ENCODE peak calls at places on chromosomes 5 and 9, in ten cellular contexts. Q is stimulated activated CD4-positive, alpha-beta T cell treated with anti-CD3 and anti-CD28 coated beads, Interleukin-2, amount 100 ng/mL, for 48 hours; X is substantia nigra; F is NAMALWA; K is osteoblast; M is heart left ventricle; B is activated CD8-positive, alpha-beta memory T cell treated with anti-CD3 and anti-CD28 coated beads, Interleukin-2, amount 50 U/mL, for 48 hours; P is KBM-7; D is cardiac fibroblast; R is endothelial cell of umbilical vein. O is an unnamed sample.

GRCh38 chr9:79080536-79080935 is 491.2 kb upstream of the TLE4 start:
- DNase-seq in Q (no peak), X (no peak), F (no peak), K (no peak), M (no peak), B (no peak), P (no peak), D (no peak), R (no peak), O (no peak)

GRCh38 chr5:23007226-23007625 is 154.1 kb upstream of the CDH12 start:
- DNase-seq in Q (no peak), X (no peak), F (no peak), K (no peak), M (no peak), B (no peak), P (no peak), D (no peak), R (no peak), O (no peak)

GRCh38 chr9:27430754-27431540 is 93.1 kb upstream of the IFNK start:
- DNase-seq in Q (no peak), X (no peak), F (no peak), K (no peak), M (no peak), B (no peak), P (no peak), D (no peak), R (no peak), O (no peak)

GRCh38 chr5:173010021-173010420 is 26.4 kb downstream of the ATP6V0E1 start:
- DNase-seq in Q (no peak), X (no peak), F (no peak), K (no peak), M (no peak), B (peak; percentile 56), P (no peak), D (no peak), R (peak; percentile 31), O (no peak)

GRCh38 chr9:5764130-5764868 is 68.6 kb downstream of the ERMP1 start:
- DNase-seq in Q (no peak), X (no peak), F (no peak), K (no peak), M (no peak), B (no peak), P (no peak), D (no peak), R (no peak), O (no peak)

GRCh38 chr9:135029871-135030710 is 57.4 kb upstream of the OLFM1 start:
- DNase-seq in Q (no peak), X (no peak), F (no peak), K (peak; percentile 46), M (no peak), B (no peak), P (no peak), D (no peak), R (no peak), O (no peak)

GRCh38 chr5:170565077-170565476 is 61.3 kb downstream of the KCNIP1 start:
- DNase-seq in Q (no peak), X (peak; percentile 36), F (no peak), K (no peak), M (no peak), B (no peak), P (no peak), D (no peak), R (no peak), O (peak; percentile 87)

GRCh38 chr5:77845273-77845646 is 69.1 kb upstream of the TBCA start:
- DNase-seq in Q (no peak), X (no peak), F (no peak), K (no peak), M (no peak), B (no peak), P (no peak), D (no peak), R (no peak), O (no peak)

GRCh38 chr5:139064613-139065012 is 133.6 kb downstream of the SIL1 start:
- DNase-seq in Q (no peak), X (no peak), F (no peak), K (no peak), M (no peak), B (no peak), P (no peak), D (no peak), R (no peak), O (no peak)

GRCh38 chr9:15824310-15824709 is 271.5 kb downstream of the CCDC171 start:
- DNase-seq in Q (no peak), X (no peak), F (peak; percentile 44), K (no peak), M (no peak), B (no peak), P (no peak), D (peak; percentile 28), R (peak; percentile 23), O (no peak)

GRCh38 chr9:734831-735511 is 106.5 kb upstream of the DMRT1 start:
- DNase-seq in Q (no peak), X (peak; percentile 19), F (no peak), K (peak; percentile 87), M (peak; percentile 46), B (no peak), P (no peak), D (peak; percentile 97), R (peak; percentile 98), O (peak; percentile 73)

GRCh38 chr5:114305402-114306207 is 56.3 kb upstream of the KCNN2 start:
- DNase-seq in Q (no peak), X (no peak), F (peak; percentile 47), K (peak; percentile 19), M (no peak), B (no peak), P (peak; percentile 18), D (peak; percentile 52), R (peak; percentile 41), O (no peak)

GRCh38 chr5:53537711-53538110 is 22.7 kb upstream of the NDUFS4 start:
- DNase-seq in Q (no peak), X (no peak), F (no peak), K (no peak), M (no peak), B (no peak), P (no peak), D (peak; percentile 17), R (no peak), O (no peak)

GRCh38 chr5:90853759-90854515 is 295.3 kb downstream of the ADGRV1 start:
- DNase-seq in Q (no peak), X (no peak), F (no peak), K (no peak), M (no peak), B (no peak), P (peak; percentile 21), D (no peak), R (peak; percentile 74), O (no peak)

GRCh38 chr5:72301557-72301956 is 18.5 kb downstream of the MRPS27 start:
- DNase-seq in Q (no peak), X (no peak), F (peak; percentile 88), K (peak; percentile 18), M (no peak), B (no peak), P (no peak), D (no peak), R (no peak), O (no peak)

GRCh38 chr9:138070815-138071214 is 193.2 kb downstream of the CACNA1B start:
- DNase-seq in Q (no peak), X (no peak), F (no peak), K (no peak), M (no peak), B (peak; percentile 15), P (no peak), D (no peak), R (no peak), O (no peak)

GRCh38 chr5:44443172-44443571 is 54.0 kb upstream of the FGF10 start:
- DNase-seq in Q (no peak), X (no peak), F (no peak), K (no peak), M (no peak), B (no peak), P (no peak), D (no peak), R (no peak), O (no peak)

GRCh38 chr5:124583469-124584350 is 162.7 kb downstream of the ZNF608 start:
- DNase-seq in Q (no peak), X (no peak), F (peak; percentile 86), K (peak; percentile 92), M (no peak), B (peak; percentile 50), P (no peak), D (peak; percentile 57), R (peak; percentile 62), O (no peak)